ENCODE peak calls at places on chromosomes 16 and 17, in ten cellular contexts. V is prostate gland, E is upper lobe of left lung, N is endothelial cell of umbilical vein, S is HCT116, B is spleen, L is stomach, K is vagina, I is transverse colon, Z is GM23338. M is an unnamed sample. For H3K36me3 and H3K27me3, the result is how much of the 10 kb centered on the place peaks cover.

GRCh38 chr16:2465653-2466415 is 5.3 kb upstream of the NTN3 start:
- DNase-seq in L (no peak), Z (peak), I (no peak), K (no peak), S (no peak), E (peak), N (no peak), V (no peak), B (no peak), M (no peak)

GRCh38 chr17:75589919-75590303 is 2.3 kb downstream of the MYO15B start:
- DNase-seq in K (no peak), B (no peak), E (peak), I (peak), Z (no peak), S (no peak), V (no peak), N (no peak), L (no peak), M (no peak)

GRCh38 chr17:81870155-81870977 is 771 bp downstream of the ARHGDIA start:
- DNase-seq in L (peak), E (peak), Z (peak), S (no peak), N (peak), B (peak), V (no peak), K (no peak), I (peak), M (no peak)

GRCh38 chr16:75787421-75787820 is 61.1 kb upstream of the CPHXL start:
- DNase-seq in V (no peak), B (no peak), L (no peak), S (no peak), N (no peak), E (no peak), K (no peak), I (no peak), Z (no peak), M (no peak)

GRCh38 chr17:78484300-78485159 is 92.7 kb downstream of the DNAH17 start:
- DNase-seq in S (peak), I (peak), E (peak), N (peak), K (no peak), B (peak), L (peak), V (no peak), Z (peak), M (no peak)

GRCh38 chr17:76145231-76146052 is 4.4 kb upstream of the FOXJ1 start:
- DNase-seq in S (no peak), N (peak), L (no peak), B (peak), K (no peak), Z (peak), V (no peak), I (peak), E (no peak), M (no peak)

GRCh38 chr17:49486012-49486641 is 9.0 kb upstream of the NGFR start:
- DNase-seq in Z (peak), S (no peak), V (no peak), N (no peak), B (no peak), K (no peak), E (no peak), L (no peak), I (no peak), M (no peak)

GRCh38 chr17:54727624-54728023 is 173.0 kb upstream of the TOM1L1 start:
- DNase-seq in B (no peak), L (no peak), S (no peak), I (no peak), N (no peak), K (no peak), V (no peak), E (no peak), Z (no peak), M (no peak)

GRCh38 chr17:17685775-17686291 is 4.6 kb downstream of the RAI1 start:
- DNase-seq in K (no peak), V (peak), Z (peak), E (no peak), L (peak), B (no peak), I (peak), S (peak), N (peak), M (no peak)

GRCh38 chr17:82134101-82134500 is 36.1 kb upstream of the FASN start:
- DNase-seq in E (peak), Z (no peak), B (no peak), I (peak), V (peak), N (no peak), L (peak), K (no peak), S (no peak), M (peak)

GRCh38 chr17:21573961-21574610 is 118.2 kb upstream of the KCNJ18 start:
- DNase-seq in E (peak), I (peak), V (no peak), L (peak), N (peak), Z (no peak), K (no peak), S (no peak), B (no peak), M (no peak)

GRCh38 chr17:58679263-58680037 is 12.4 kb downstream of the TEX14 start:
- DNase-seq in S (peak), N (no peak), V (no peak), E (no peak), Z (peak), B (no peak), L (no peak), K (no peak), I (no peak), M (no peak)

GRCh38 chr17:74515941-74516340 is 15.3 kb downstream of the CD300LB start:
- DNase-seq in B (no peak), E (no peak), V (no peak), Z (no peak), N (no peak), S (no peak), L (no peak), I (no peak), K (no peak), M (no peak)

GRCh38 chr16:89695875-89696597 is 5.5 kb downstream of the SPATA2L start:
- DNase-seq in L (no peak), S (no peak), I (no peak), Z (no peak), V (no peak), E (no peak), K (no peak), B (peak), N (no peak), M (no peak)
- H3K36me3 ChIP-seq in L (half or more), S (under half), I (under half), Z (under half), V (under half), E (half or more), K (under half), B (under half), N (under half), M (under half)

GRCh38 chr16:29818082-29818481 is 2.1 kb downstream of the PAGR1 start:
- DNase-seq in L (no peak), I (no peak), N (no peak), K (no peak), Z (no peak), E (no peak), B (no peak), S (no peak), V (no peak), M (no peak)

GRCh38 chr16:29820271-29820701 is at the start of gene MVP:
- DNase-seq in K (no peak), S (no peak), Z (no peak), L (peak), B (peak), E (peak), V (peak), I (peak), N (peak), M (no peak)

GRCh38 chr16:29821663-29822115 is 1.4 kb downstream of the MVP start:
- DNase-seq in S (peak), E (no peak), V (no peak), K (no peak), Z (no peak), I (peak), N (peak), L (peak), B (no peak), M (no peak)

GRCh38 chr16:29819506-29819905 is 756 bp upstream of the MVP start:
- DNase-seq in N (no peak), I (peak), Z (no peak), B (no peak), S (no peak), K (no peak), L (no peak), E (peak), V (no peak), M (no peak)

DNA sequence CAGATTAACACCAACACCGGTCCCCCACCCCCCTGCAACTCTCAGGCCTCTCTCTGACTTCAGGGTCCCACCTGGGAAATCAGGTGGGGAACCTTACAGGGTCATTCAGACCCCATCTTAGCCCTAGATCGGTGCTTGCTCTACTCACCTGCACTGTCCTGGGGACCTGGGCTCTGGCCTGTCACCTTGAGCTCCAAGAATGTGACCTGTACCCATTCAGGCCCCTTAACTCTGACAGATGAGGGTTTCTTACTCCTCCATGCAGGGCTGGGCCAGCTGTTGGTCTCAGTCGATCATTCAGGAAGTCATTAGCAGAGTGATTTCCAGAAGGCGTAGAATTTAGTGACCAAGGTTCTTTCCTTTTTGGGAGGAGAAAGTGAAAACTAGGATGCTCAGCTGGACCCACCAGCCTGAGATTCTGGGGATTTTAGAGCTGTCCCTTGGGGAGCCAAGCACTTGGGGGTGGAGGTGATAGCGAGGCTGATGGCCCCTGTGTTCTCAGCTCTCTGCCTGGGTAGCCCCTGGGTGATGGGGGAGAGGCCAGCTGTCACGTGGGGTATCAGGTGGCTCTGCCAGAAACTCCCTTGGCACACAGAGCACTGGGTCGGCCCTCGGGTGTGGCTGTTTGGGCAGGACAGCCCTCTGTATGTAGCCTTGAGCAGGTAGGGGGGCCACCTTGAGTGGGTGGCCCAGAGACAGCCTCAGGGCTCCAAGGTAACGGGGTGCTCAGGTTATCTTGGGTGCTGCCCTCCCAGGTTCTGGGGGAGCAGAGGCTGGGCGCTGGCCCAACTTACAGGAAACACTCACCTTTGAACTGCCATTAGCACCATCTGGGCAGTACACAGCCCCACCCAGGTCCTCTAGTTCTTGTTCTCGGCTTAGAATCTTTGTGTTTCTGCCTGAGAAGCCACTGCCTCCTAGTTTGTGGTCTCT is 734 bp downstream of the MVP start:
- DNase-seq in E (peak), Z (no peak), S (no peak), L (peak), V (peak), K (no peak), B (peak), N (no peak), I (peak), M (no peak)
- TF ChIP-seq POLR2AphosphoS5 in E (peak), Z (peak), S (peak), L (peak), V (peak), K (peak), B (peak), N (no peak), I (peak), M (no peak)

GRCh38 chr17:39846205-39846604 is 17.9 kb downstream of the IKZF3 start:
- DNase-seq in B (no peak), Z (no peak), V (no peak), K (no peak), I (no peak), E (no peak), S (no peak), L (no peak), N (no peak), M (no peak)
- H3K27me3 ChIP-seq in B (under half), Z (under half), V (under half), K (under half), I (under half), E (under half), S (under half), L (under half), N (under half), M (under half)

DNA sequence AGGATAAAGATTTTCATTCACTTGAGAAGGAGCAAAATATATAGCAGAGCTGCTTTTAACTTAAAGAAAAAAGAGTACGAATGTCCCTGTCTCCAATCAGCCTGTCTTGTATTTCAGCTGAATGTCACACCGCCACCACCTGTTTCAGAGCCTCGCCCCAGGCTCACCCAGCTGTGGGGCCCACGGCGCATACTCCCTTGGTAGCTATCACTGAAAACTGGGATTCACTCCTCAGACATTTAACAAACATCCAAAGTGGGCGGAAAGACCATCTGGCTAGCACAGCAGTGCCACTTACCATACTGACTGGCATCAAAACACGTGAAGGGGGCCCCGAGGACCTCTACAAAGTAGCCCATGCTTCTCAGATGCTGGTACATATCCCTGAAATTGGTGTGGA is 25.4 kb upstream of the SLC38A8 start:
- DNase-seq in V (no peak), E (no peak), N (no peak), S (no peak), K (no peak), Z (no peak), I (no peak), B (no peak), L (no peak), M (no peak)
- H3K36me3 ChIP-seq in V (under half), E (half or more), N (under half), S (half or more), K (half or more), Z (under half), I (under half), B (half or more), L (half or more), M (under half)

GRCh38 chr17:740240-741055 is 8.1 kb downstream of the TLCD3A start:
- DNase-seq in Z (no peak), S (no peak), B (peak), I (peak), V (no peak), N (no peak), K (no peak), L (no peak), E (no peak), M (no peak)

GRCh38 chr17:742147-742793 is 9.8 kb downstream of the GEMIN4 start:
- DNase-seq in V (no peak), I (no peak), E (peak), L (no peak), S (no peak), Z (no peak), B (no peak), K (no peak), N (no peak), M (no peak)

GRCh38 chr17:745406-745805 is 6.7 kb downstream of the GEMIN4 start:
- DNase-seq in I (no peak), S (no peak), Z (no peak), B (no peak), L (no peak), E (peak), V (no peak), N (no peak), K (no peak), M (no peak)

GRCh38 chr17:744937-745336 is 7.1 kb downstream of the GEMIN4 start:
- DNase-seq in L (no peak), K (no peak), Z (no peak), S (no peak), V (no peak), B (no peak), E (no peak), N (no peak), I (no peak), M (no peak)

GRCh38 chr17:743139-743538 is 8.9 kb downstream of the GEMIN4 start:
- DNase-seq in N (no peak), L (no peak), E (no peak), Z (no peak), B (no peak), I (no peak), S (no peak), V (no peak), K (no peak), M (no peak)
- TF ChIP-seq POLR2AphosphoS5 in N (no peak), L (no peak), E (no peak), Z (no peak), B (no peak), I (no peak), S (peak), V (no peak), K (no peak), M (no peak)